ENCODE peak calls at places on chromosomes 5 and 9, in four cellular contexts. K is CD4-positive, alpha-beta memory T cell; R is CD4-positive, alpha-beta T cell; W is DND-41. P is an unnamed sample.

GRCh38 chr9:80842976-80843506 is 846.3 kb downstream of the TLE1 start:
- DNase-seq in K (no peak), R (no peak), W (no peak), P (no peak)

GRCh38 chr9:128011071-128011817 is 30.5 kb upstream of the EEIG1 start:
- DNase-seq in K (no peak), R (no peak), W (no peak), P (no peak)

GRCh38 chr5:160287378-160288051 is 24.8 kb downstream of the CCNJL start:
- DNase-seq in K (no peak), R (no peak), W (no peak), P (peak; percentile 11)

GRCh38 chr5:159209438-159210305 is at the start of gene RNF145:
- DNase-seq in K (peak; percentile 93), R (peak; percentile 90), W (peak; percentile 87), P (peak; percentile 83)

GRCh38 chr9:21415492-21416267 is 6.8 kb downstream of the IFNA8 start:
- DNase-seq in K (no peak), R (no peak), W (no peak), P (no peak)

GRCh38 chr9:128819716-128820664 is 1.7 kb downstream of the ENDOG start:
- DNase-seq in K (no peak), R (no peak), W (no peak), P (no peak)

GRCh38 chr5:107294151-107294550 is 376.6 kb downstream of the EFNA5 start:
- DNase-seq in K (no peak), R (no peak), W (no peak), P (no peak)

GRCh38 chr9:3205421-3206095 is 320.2 kb downstream of the RFX3 start:
- DNase-seq in K (no peak), R (no peak), W (no peak), P (no peak)

GRCh38 chr9:83509372-83509771 is 28.8 kb downstream of the FRMD3 start:
- DNase-seq in K (no peak), R (no peak), W (no peak), P (peak; percentile 20)

GRCh38 chr9:96858018-96858573 is 3.8 kb upstream of the ZNF782 start:
- DNase-seq in K (no peak), R (no peak), W (no peak), P (peak; percentile 54)

GRCh38 chr9:124110307-124110915 is 98.8 kb downstream of the LHX2 start:
- DNase-seq in K (peak; percentile 33), R (peak; percentile 16), W (peak; percentile 75), P (peak; percentile 64)

GRCh38 chr9:86948153-86948929 is 1.0 kb upstream of the GAS1 start:
- DNase-seq in K (peak; percentile 66), R (peak; percentile 60), W (peak; percentile 84), P (peak; percentile 70)

GRCh38 chr9:75001719-75002421 is 26.2 kb downstream of the CARNMT1 start:
- DNase-seq in K (peak; percentile 66), R (no peak), W (no peak), P (peak; percentile 40)

GRCh38 chr5:158976035-158976434 is 123.7 kb downstream of the EBF1 start:
- DNase-seq in K (no peak), R (no peak), W (no peak), P (peak; percentile 47)

GRCh38 chr5:166509085-166509484 is 1782.4 kb upstream of the WWC1 start:
- DNase-seq in K (no peak), R (no peak), W (no peak), P (no peak)

GRCh38 chr5:5483880-5484595 is 61.6 kb downstream of the ICE1 start:
- DNase-seq in K (no peak), R (no peak), W (no peak), P (peak; percentile 47)

GRCh38 chr9:75087279-75087823 is 604 bp downstream of the NMRK1 start:
- DNase-seq in K (peak; percentile 55), R (no peak), W (peak; percentile 62), P (peak; percentile 26)

GRCh38 chr9:86282979-86283535 is 719 bp upstream of the ISCA1 start:
- DNase-seq in K (no peak), R (no peak), W (no peak), P (peak; percentile 79)

GRCh38 chr5:10635861-10636350 is 72.0 kb downstream of the ANKRD33B start:
- DNase-seq in K (no peak), R (no peak), W (no peak), P (no peak)

GRCh38 chr5:98563885-98564653 is 209.4 kb upstream of the RGMB start:
- DNase-seq in K (no peak), R (no peak), W (no peak), P (no peak)

GRCh38 chr5:96876292-96876850 is at the start of gene ERAP2:
- DNase-seq in K (peak; percentile 63), R (peak; percentile 13), W (peak; percentile 44), P (peak; percentile 36)

GRCh38 chr5:55191165-55191564 is 18.2 kb upstream of the CDC20B start:
- DNase-seq in K (no peak), R (no peak), W (no peak), P (no peak)

GRCh38 chr5:145449794-145450193 is 385.3 kb downstream of the PRELID2 start:
- DNase-seq in K (no peak), R (no peak), W (no peak), P (no peak)

GRCh38 chr5:24141046-24141445 is 503.7 kb downstream of the CDH10 start:
- DNase-seq in K (no peak), R (no peak), W (no peak), P (no peak)

GRCh38 chr5:57298985-57299491 is 125.2 kb downstream of the GPBP1 start:
- DNase-seq in K (peak; percentile 76), R (peak; percentile 17), W (peak; percentile 61), P (peak; percentile 78)

GRCh38 chr5:35089688-35090314 is 42.1 kb upstream of the AGXT2 start:
- DNase-seq in K (peak; percentile 44), R (peak; percentile 39), W (peak; percentile 67), P (peak; percentile 60)
- H3K27me3 ChIP-seq in K (no peaks in the 10 kb centered on the region), R (no peaks in the 10 kb centered on the region), W (no peaks in the 10 kb centered on the region), P (no peaks in the 10 kb centered on the region)

GRCh38 chr9:135349963-135350360 is 129.6 kb upstream of the PPP1R26 start:
- DNase-seq in K (no peak), R (no peak), W (no peak), P (no peak)

GRCh38 chr9:135349212-135349962 is 130.2 kb upstream of the PPP1R26 start:
- DNase-seq in K (no peak), R (no peak), W (no peak), P (no peak)

GRCh38 chr9:135348076-135348787 is 131.3 kb upstream of the PPP1R26 start:
- DNase-seq in K (no peak), R (no peak), W (no peak), P (no peak)

GRCh38 chr9:135347461-135347860 is 132.1 kb upstream of the PPP1R26 start:
- DNase-seq in K (no peak), R (no peak), W (no peak), P (no peak)

DNA sequence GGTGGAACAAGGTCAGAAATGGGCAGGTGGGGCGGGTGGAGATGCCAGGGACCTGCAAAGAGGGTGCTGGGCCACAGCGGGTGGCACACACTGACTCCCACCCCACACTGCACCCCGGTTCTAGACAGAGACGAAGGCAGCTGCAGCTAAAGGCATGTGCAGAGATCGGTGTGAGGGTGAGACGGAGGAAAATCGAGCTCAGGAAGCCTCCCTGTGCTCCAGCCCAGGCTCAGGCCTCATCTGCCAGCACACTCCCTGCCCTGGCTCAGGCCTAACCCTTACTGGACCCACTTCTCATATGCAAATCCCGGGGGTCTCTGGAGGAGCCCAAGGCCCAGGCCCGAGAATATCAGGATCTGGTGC is 130.8 kb upstream of the PPP1R26 start:
- DNase-seq in K (no peak), R (no peak), W (no peak), P (no peak)
- H3K27me3 ChIP-seq in K (no peaks in the 10 kb centered on the region), R (peaks cover 6% of the 10 kb centered on the region), W (no peaks in the 10 kb centered on the region), P (no peaks in the 10 kb centered on the region)

DNA sequence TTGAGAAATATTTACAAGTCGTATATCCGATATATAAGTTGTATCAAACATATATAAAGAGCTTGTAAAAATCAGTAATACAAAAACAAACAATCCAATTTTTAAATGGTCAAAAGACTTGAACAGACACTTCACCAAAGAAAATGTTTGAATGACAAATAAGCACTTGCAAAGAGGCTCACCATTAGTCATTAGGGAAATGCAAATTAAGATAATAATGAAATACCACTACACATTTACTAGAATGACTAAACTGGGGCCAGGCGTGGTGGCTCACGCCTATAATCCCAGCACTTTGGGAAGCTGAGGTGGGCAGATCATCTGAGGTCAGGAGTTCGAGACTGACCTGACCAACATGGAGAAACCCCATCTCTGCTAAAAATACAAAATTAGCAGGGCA is 134.6 kb upstream of the HAND1 start:
- DNase-seq in K (no peak), R (no peak), W (no peak), P (no peak)
- H3K27me3 ChIP-seq in K (peaks cover 9% of the 10 kb centered on the region), R (peaks cover 43% of the 10 kb centered on the region), W (peaks cover 12% of the 10 kb centered on the region), P (peaks cover 40% of the 10 kb centered on the region)

DNA sequence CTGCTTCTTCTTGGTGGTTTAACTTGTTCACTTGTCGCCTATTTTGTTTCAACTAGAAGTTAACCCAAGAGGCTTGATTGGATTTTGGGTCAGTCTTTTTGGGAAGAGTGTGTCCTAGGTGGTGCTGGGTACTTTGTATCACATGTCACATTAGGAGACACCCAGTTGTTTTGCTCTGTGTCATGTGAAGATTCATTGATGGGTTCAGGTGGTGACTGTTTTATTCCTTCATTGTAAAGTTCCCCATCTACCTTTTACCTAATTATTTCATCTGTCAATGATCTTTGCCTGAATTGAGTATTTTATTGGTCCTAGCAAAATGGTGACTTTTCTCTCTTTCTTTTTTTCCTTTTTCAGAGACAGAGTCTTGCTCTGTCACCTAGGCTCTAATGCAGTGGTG is 69.2 kb downstream of the RALGPS1 start:
- DNase-seq in K (no peak), R (no peak), W (no peak), P (no peak)
- H3K27me3 ChIP-seq in K (no peaks in the 10 kb centered on the region), R (peaks cover 10% of the 10 kb centered on the region), W (peaks cover 68% of the 10 kb centered on the region), P (no peaks in the 10 kb centered on the region)

GRCh38 chr5:139762624-139763170 is 32.9 kb upstream of the PSD2 start:
- DNase-seq in K (no peak), R (no peak), W (no peak), P (no peak)
- H3K27me3 ChIP-seq in K (peaks cover 19% of the 10 kb centered on the region), R (peaks cover 29% of the 10 kb centered on the region), W (no peaks in the 10 kb centered on the region), P (peaks cover 13% of the 10 kb centered on the region)

DNA sequence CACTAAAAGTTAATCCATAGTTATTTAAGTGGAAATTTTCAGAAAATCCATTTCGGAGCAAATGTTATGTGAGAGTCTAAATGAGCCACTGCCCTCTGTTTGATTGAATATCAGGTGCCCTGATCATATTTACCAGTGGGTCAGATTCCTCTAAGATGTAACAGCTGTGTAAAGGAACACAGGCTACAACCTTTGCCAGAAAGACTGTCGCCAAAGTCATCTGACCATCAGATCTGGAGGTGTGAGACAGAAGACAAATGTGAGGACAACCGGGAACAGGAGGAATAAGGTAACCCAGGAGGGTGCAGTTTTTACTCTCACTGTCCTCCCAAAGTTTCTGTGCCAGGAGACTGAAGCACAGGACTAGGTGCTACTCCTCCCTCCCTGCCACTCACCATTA is 90.8 kb downstream of the CAAP1 start:
- DNase-seq in K (no peak), R (no peak), W (no peak), P (no peak)
- H3K27me3 ChIP-seq in K (no peaks in the 10 kb centered on the region), R (no peaks in the 10 kb centered on the region), W (no peaks in the 10 kb centered on the region), P (no peaks in the 10 kb centered on the region)

GRCh38 chr5:148640471-148640870 is 13.9 kb downstream of the HTR4 start:
- DNase-seq in K (no peak), R (no peak), W (no peak), P (no peak)
- H3K27me3 ChIP-seq in K (no peaks in the 10 kb centered on the region), R (no peaks in the 10 kb centered on the region), W (no peaks in the 10 kb centered on the region), P (no peaks in the 10 kb centered on the region)

GRCh38 chr9:69578026-69578425 is 94.1 kb downstream of the APBA1 start:
- DNase-seq in K (no peak), R (no peak), W (no peak), P (no peak)
- H3K27me3 ChIP-seq in K (no peaks in the 10 kb centered on the region), R (no peaks in the 10 kb centered on the region), W (no peaks in the 10 kb centered on the region), P (no peaks in the 10 kb centered on the region)

P was measured in brain microvascular endothelial cell.